ENCODE peak calls at places on chromosomes 16 and 17, in ten cellular contexts. J is A172, N is AG08396, W is RPMI7951, I is AG09319, C is NCI-H2081, V is PC-3, A is NCI-H1436 treated with DMSO at 0.1 percent for 48 hours, S is Daoy, P is epithelial cell of esophagus. Q is an unnamed sample.

GRCh38 chr17:12047977-12048376 is 27.3 kb downstream of the MAP2K4 start:
- DNase-seq in J (peak), N (no peak), W (peak), I (no peak), C (no peak), V (peak), A (no peak), S (peak), P (peak), Q (no peak)

GRCh38 chr16:70269471-70269870 is 17.7 kb upstream of the EXOSC6 start:
- DNase-seq in J (no peak), N (no peak), W (no peak), I (no peak), C (no peak), V (no peak), A (no peak), S (no peak), P (no peak), Q (no peak)

GRCh38 chr16:4317471-4318170 is 1.8 kb downstream of the GLIS2 start:
- DNase-seq in J (peak), N (no peak), W (no peak), I (no peak), C (no peak), V (peak), A (no peak), S (peak), P (no peak), Q (peak)

GRCh38 chr16:51440096-51440495 is 289.0 kb upstream of the SALL1 start:
- DNase-seq in J (no peak), N (no peak), W (peak), I (no peak), C (no peak), V (no peak), A (no peak), S (no peak), P (no peak), Q (no peak)

GRCh38 chr16:20849587-20850390 is 43.5 kb downstream of the REXO5 start:
- DNase-seq in J (peak), N (peak), W (peak), I (no peak), C (peak), V (peak), A (no peak), S (peak), P (peak), Q (peak)

GRCh38 chr17:42525221-42525620 is 10.8 kb upstream of the NAGLU start:
- DNase-seq in J (no peak), N (no peak), W (peak), I (no peak), C (no peak), V (no peak), A (no peak), S (no peak), P (peak), Q (peak)

GRCh38 chr16:57473176-57473840 is 10.8 kb downstream of the POLR2C start:
- DNase-seq in J (no peak), N (no peak), W (no peak), I (no peak), C (no peak), V (no peak), A (no peak), S (no peak), P (no peak), Q (no peak)

GRCh38 chr17:28698253-28698941 is 13.3 kb downstream of the PROCA1 start:
- DNase-seq in J (no peak), N (no peak), W (no peak), I (no peak), C (no peak), V (no peak), A (no peak), S (no peak), P (no peak), Q (no peak)

GRCh38 chr16:9077001-9077809 is 14.2 kb upstream of the HAPSTR1 start:
- DNase-seq in J (peak), N (no peak), W (peak), I (no peak), C (no peak), V (peak), A (no peak), S (peak), P (peak), Q (peak)

GRCh38 chr16:56776562-56776961 is 46.6 kb downstream of the NUP93 start:
- DNase-seq in J (no peak), N (peak), W (no peak), I (no peak), C (peak), V (no peak), A (no peak), S (no peak), P (peak), Q (peak)

GRCh38 chr16:78551487-78552085 is 452.1 kb downstream of the WWOX start:
- DNase-seq in J (no peak), N (no peak), W (no peak), I (no peak), C (peak), V (no peak), A (peak), S (no peak), P (no peak), Q (no peak)

GRCh38 chr16:67104061-67104460 is 5.7 kb upstream of the PHAF1 start:
- DNase-seq in J (peak), N (no peak), W (peak), I (no peak), C (no peak), V (peak), A (no peak), S (peak), P (no peak), Q (no peak)

GRCh38 chr16:57701759-57702371 is 7.3 kb downstream of the DRC7 start:
- DNase-seq in J (no peak), N (no peak), W (no peak), I (no peak), C (no peak), V (no peak), A (no peak), S (no peak), P (no peak), Q (no peak)

GRCh38 chr16:84194470-84195200 is 3.7 kb downstream of the ADAD2 start:
- DNase-seq in J (no peak), N (no peak), W (no peak), I (no peak), C (no peak), V (no peak), A (no peak), S (no peak), P (no peak), Q (no peak)

GRCh38 chr17:17365476-17366110 is 62.4 kb downstream of the NT5M start:
- DNase-seq in J (no peak), N (no peak), W (no peak), I (no peak), C (no peak), V (no peak), A (no peak), S (no peak), P (no peak), Q (no peak)

GRCh38 chr16:24980077-24980793 is 34.9 kb downstream of the ARHGAP17 start:
- DNase-seq in J (no peak), N (no peak), W (peak), I (no peak), C (no peak), V (peak), A (no peak), S (no peak), P (peak), Q (no peak)